ENCODE peak calls at places on chromosome 7, in four cellular contexts. I is IMR-90, U is H1, W is H9. A is an unnamed sample.
A peak's percentile ranks its signal among the peaks of the same experiment; 100 is the strongest.

GRCh38 chr7:11587814-11588213 is 244.2 kb downstream of the THSD7A start:
- DNase-seq in U (no peak), W (no peak), I (no peak), A (no peak)

GRCh38 chr7:117034851-117035462 is 81.7 kb downstream of the ST7 start:
- DNase-seq in W (no peak), I (peak; percentile 69), U (no peak), A (no peak)

GRCh38 chr7:30923009-30923773 is 11.5 kb downstream of the AQP1 start:
- DNase-seq in I (no peak), W (peak; percentile 8), U (no peak), A (no peak)

GRCh38 chr7:104980969-104981670 is 32.9 kb upstream of the KMT2E start:
- DNase-seq in I (peak; percentile 71), W (no peak), U (no peak), A (peak; percentile 88)

GRCh38 chr7:88226886-88227516 is 7.2 kb upstream of the SRI start:
- DNase-seq in W (no peak), U (no peak), I (peak; percentile 80), A (peak; percentile 97)

GRCh38 chr7:63112764-63113712 is 885.6 kb upstream of the ZNF722 start:
- DNase-seq in W (no peak), I (no peak), U (no peak), A (no peak)

GRCh38 chr7:14197280-14197679 is 207.8 kb upstream of the ETV1 start:
- DNase-seq in W (no peak), U (no peak), I (no peak), A (no peak)

GRCh38 chr7:115630049-115630448 is 400.5 kb downstream of the TFEC start:
- DNase-seq in W (no peak), I (no peak), U (no peak), A (no peak)

GRCh38 chr7:155266440-155266839 is 31.2 kb upstream of the INSIG1 start:
- DNase-seq in I (no peak), W (no peak), U (no peak), A (peak; percentile 43)

GRCh38 chr7:25087855-25088254 is 37.2 kb downstream of the CYCS start:
- DNase-seq in W (no peak), I (no peak), U (no peak), A (no peak)

GRCh38 chr7:55522268-55522902 is 49.9 kb downstream of the VOPP1 start:
- DNase-seq in W (no peak), U (no peak), I (no peak), A (no peak)

GRCh38 chr7:23893942-23894890 is 184.2 kb downstream of the STK31 start:
- DNase-seq in I (no peak), W (no peak), U (no peak), A (no peak)

GRCh38 chr7:93159490-93159889 is 11.3 kb upstream of the SAMD9L start:
- DNase-seq in I (peak; percentile 48), W (no peak), U (no peak), A (no peak)

GRCh38 chr7:38367301-38367700 is 93.9 kb upstream of the TARP start:
- DNase-seq in I (no peak), U (no peak), W (no peak), A (no peak)

GRCh38 chr7:108033776-108034497 is 31.0 kb upstream of the LAMB1 start:
- DNase-seq in U (no peak), W (no peak), I (no peak), A (no peak)

GRCh38 chr7:22184549-22185199 is 172.3 kb downstream of the RAPGEF5 start:
- DNase-seq in W (peak; percentile 59), I (no peak), U (no peak), A (no peak)

GRCh38 chr7:3558410-3558809 is 257.4 kb downstream of the SDK1 start:
- DNase-seq in I (no peak), W (no peak), U (no peak), A (no peak)

GRCh38 chr7:106108988-106109387 is 3.1 kb downstream of the SYPL1 start:
- DNase-seq in W (no peak), U (no peak), I (no peak), A (no peak)

GRCh38 chr7:112908106-112908505 is 117.9 kb upstream of the TMEM168 start:
- DNase-seq in U (no peak), W (no peak), I (no peak), A (no peak)

GRCh38 chr7:147824671-147825070 is 765.9 kb upstream of the C7orf33 start:
- DNase-seq in W (no peak), U (no peak), I (no peak), A (no peak)

GRCh38 chr7:75723444-75723843 is 15.3 kb downstream of the HIP1 start:
- DNase-seq in I (no peak), U (no peak), W (no peak), A (no peak)

GRCh38 chr7:79982151-79982770 is 152.4 kb upstream of the GNAI1 start:
- DNase-seq in I (peak; percentile 84), U (no peak), W (no peak), A (peak; percentile 80)

GRCh38 chr7:92815412-92815811 is 21.0 kb downstream of the CDK6 start:
- DNase-seq in U (no peak), W (no peak), I (no peak), A (no peak)

GRCh38 chr7:157558875-157559595 is 222.2 kb downstream of the DNAJB6 start:
- DNase-seq in W (no peak), U (no peak), I (no peak), A (no peak)

GRCh38 chr7:107035446-107035845 is 9.1 kb upstream of the PRKAR2B start:
- DNase-seq in W (no peak), I (peak; percentile 95), U (no peak), A (no peak)

GRCh38 chr7:41448104-41448503 is 254.8 kb downstream of the INHBA start:
- DNase-seq in W (no peak), U (no peak), I (peak; percentile 32), A (peak; percentile 75)

GRCh38 chr7:155230169-155230593 is 67.5 kb upstream of the INSIG1 start:
- DNase-seq in U (no peak), I (peak; percentile 99), W (peak; percentile 46), A (peak; percentile 94)

GRCh38 chr7:111744501-111745155 is 182.3 kb upstream of the IMMP2L start:
- DNase-seq in I (peak; percentile 81), U (no peak), W (no peak), A (no peak)

GRCh38 chr7:155280446-155281410 is 16.9 kb upstream of the INSIG1 start:
- DNase-seq in W (no peak), I (no peak), U (no peak), A (no peak)

GRCh38 chr7:157817433-157817832 is 480.6 kb downstream of the DNAJB6 start:
- DNase-seq in I (no peak), W (no peak), U (no peak), A (no peak)

GRCh38 chr7:22667562-22668239 is 59.3 kb upstream of the IL6 start:
- DNase-seq in U (peak; percentile 75), W (peak; percentile 77), I (peak; percentile 95), A (peak; percentile 91)

GRCh38 chr7:129821476-129821875 is 131.3 kb downstream of the UBE2H start:
- DNase-seq in U (no peak), I (no peak), W (no peak), A (no peak)

GRCh38 chr7:124351950-124352349 is 319.1 kb upstream of the TMEM229A start:
- DNase-seq in U (no peak), W (no peak), I (no peak), A (no peak)

GRCh38 chr7:112086496-112087254 is 119.5 kb downstream of the DOCK4 start:
- DNase-seq in U (no peak), W (no peak), I (no peak), A (no peak)

GRCh38 chr7:136179829-136180721 is 202.9 kb upstream of the MTPN start:
- DNase-seq in W (no peak), U (no peak), I (no peak), A (no peak)

GRCh38 chr7:91683823-91684222 is 196.7 kb downstream of the MTERF1 start:
- DNase-seq in U (no peak), I (peak; percentile 22), W (no peak), A (no peak)

GRCh38 chr7:157851501-157852067 is 514.8 kb downstream of the DNAJB6 start:
- DNase-seq in I (no peak), W (peak; percentile 85), U (no peak), A (no peak)

GRCh38 chr7:131619336-131620305 is 63.2 kb upstream of the PODXL start:
- DNase-seq in W (no peak), I (peak; percentile 42), U (no peak), A (no peak)

GRCh38 chr7:47335557-47336177 is 246.2 kb downstream of the TNS3 start:
- DNase-seq in I (no peak), W (no peak), U (no peak), A (no peak)
- H4K91ac ChIP-seq in I (no peak overlapping the region), W (no peak overlapping the region), U (no peak overlapping the region), A (no peak overlapping the region)

DNA sequence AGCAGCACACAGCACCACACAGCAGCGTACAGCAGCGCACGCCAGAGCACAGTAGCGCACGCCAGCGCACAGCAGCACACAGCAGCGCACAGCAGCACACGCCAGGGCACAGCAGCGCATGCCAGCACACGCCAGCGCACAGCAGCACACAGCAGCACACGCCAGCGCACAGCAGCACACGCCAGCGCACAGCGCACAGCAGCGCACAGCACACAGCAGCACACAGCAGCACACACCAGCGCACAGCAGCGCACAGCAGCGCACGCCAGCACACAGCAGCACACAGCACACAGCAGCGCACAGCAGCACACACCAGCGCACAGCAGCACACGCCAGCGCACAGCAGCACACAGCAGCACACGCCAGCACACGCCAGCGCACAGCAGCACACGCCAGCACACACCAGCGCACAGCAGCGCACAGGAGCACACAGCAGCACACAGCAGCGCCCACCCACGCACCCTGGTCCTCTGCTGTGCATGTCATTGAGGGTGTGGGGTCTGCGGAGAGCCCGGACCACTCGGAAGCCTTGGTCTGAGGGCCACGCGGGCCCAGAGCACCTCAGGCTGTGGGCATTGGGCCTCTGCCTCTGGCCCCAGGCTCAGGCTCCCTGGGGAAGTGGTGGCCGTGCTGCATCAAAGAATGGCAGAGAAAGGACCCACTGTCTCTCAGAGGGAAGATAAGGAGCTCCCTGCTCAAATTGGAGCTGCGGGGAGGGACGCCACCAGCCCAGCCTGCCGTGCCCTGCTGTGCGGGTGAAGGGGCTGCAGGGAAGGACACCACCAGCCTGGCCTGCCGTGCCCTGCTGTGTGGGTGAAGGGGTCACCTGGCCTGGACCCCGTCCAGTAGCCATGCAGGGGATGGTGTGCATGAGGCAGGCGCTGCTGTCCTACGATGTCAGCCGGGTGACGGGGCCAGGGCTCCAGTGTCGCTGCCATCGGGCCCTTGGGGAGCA is 27.5 kb upstream of the GPR146 start:
- DNase-seq in I (no peak), W (no peak), U (no peak), A (no peak)
- H3K18ac ChIP-seq in I (no peak overlapping the region), W (no peak overlapping the region), U (no peak overlapping the region), A (peak overlapping the region; percentile 4)

DNA sequence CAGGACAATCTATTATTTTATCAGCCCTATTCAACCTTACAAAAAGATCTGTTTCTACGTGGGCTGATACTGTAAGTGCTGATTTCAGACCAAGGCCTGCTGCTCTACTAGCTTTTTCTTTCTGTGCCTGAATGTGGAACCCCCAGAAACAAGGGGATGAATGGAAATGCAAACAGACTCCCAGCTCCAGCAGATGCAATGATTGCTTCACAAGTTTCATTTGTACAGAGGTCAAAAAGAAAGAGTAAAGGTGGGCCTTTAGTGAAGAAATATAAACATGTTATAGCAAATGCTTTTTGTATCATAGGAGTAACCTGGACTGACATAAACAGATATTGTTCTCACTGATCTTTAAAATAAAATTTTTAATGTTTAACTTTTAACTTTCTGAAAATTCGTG is 130.2 kb upstream of the SLC25A13 start:
- DNase-seq in U (no peak), W (no peak), I (no peak), A (no peak)
- H3K4me2 ChIP-seq in U (no peak overlapping the region), W (no peak overlapping the region), I (no peak overlapping the region), A (no peak overlapping the region)

DNA sequence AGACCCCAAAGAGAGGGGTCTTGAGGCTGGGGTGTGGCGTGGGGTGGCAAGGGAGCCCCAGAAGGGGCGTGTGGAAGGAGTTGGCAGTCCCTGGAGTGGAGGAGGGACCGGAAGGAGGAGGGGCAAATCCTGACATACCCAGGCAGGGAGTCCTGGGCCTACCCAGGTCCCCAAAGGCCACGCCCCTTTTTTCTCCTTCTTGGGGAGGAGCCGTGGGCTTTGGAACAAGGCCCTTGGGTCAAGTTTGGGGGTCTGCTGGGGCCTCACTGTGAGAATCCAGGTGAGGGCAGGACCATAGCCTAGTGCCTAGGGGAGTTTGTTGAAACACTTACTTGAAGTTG is 1.2 kb upstream of the SMARCD3 start:
- DNase-seq in I (peak; percentile 39), W (peak; percentile 64), U (no peak), A (no peak)
- H4K91ac ChIP-seq in I (peak overlapping the region; percentile 31), W (no peak overlapping the region), U (no peak overlapping the region), A (no peak overlapping the region)